ENCODE peak calls at places on chromosomes 13 and 19, in five cellular contexts. Q is stimulated activated CD8-positive, alpha-beta memory T cell treated with anti-CD3 and anti-CD28 coated beads, Interleukin-15, amount 100 ng/mL, for 24 hours; T is cardiac muscle cell; F is H54; V is ELR. C is an unnamed sample.

GRCh38 chr19:33248104-33248503 is 22.5 kb upstream of the SLC7A10 start:
- DNase-seq in F (no peak), Q (no peak), V (no peak), T (no peak), C (no peak)

GRCh38 chr13:80654638-80655249 is 313.8 kb upstream of the SPRY2 start:
- DNase-seq in Q (no peak), T (no peak), F (no peak), V (no peak), C (no peak)

GRCh38 chr13:20686167-20686566 is 17.3 kb upstream of the IL17D start:
- DNase-seq in F (no peak), V (no peak), T (no peak), Q (no peak), C (no peak)

GRCh38 chr19:16628984-16629691 is 1.1 kb upstream of the MED26 start:
- DNase-seq in T (peak; percentile 70), F (no peak), V (no peak), Q (no peak), C (no peak)

GRCh38 chr19:46015961-46016425 is 6.9 kb downstream of the PGLYRP1 start:
- DNase-seq in Q (no peak), F (no peak), V (no peak), T (no peak), C (no peak)

GRCh38 chr13:36158606-36159005 is 27.4 kb upstream of the DCLK1 start:
- DNase-seq in V (no peak), T (no peak), Q (no peak), F (no peak), C (no peak)

GRCh38 chr19:2149980-2150793 is 1.2 kb downstream of the AP3D1 start:
- DNase-seq in V (peak; percentile 41), F (no peak), T (peak; percentile 33), Q (no peak), C (no peak)

GRCh38 chr19:4064551-4065260 is 2.0 kb downstream of the ZBTB7A start:
- DNase-seq in T (peak; percentile 43), V (peak; percentile 58), Q (no peak), F (no peak), C (no peak)

GRCh38 chr13:45226024-45226423 is 25.2 kb upstream of the KCTD4 start:
- DNase-seq in T (no peak), F (no peak), Q (no peak), V (no peak), C (no peak)

GRCh38 chr13:44843403-44843802 is 145.9 kb downstream of the NUFIP1 start:
- DNase-seq in V (peak; percentile 69), Q (no peak), T (peak; percentile 77), F (no peak), C (no peak)

C was measured in A549.